ENCODE peak calls at places on chromosomes 5 and 9, in eight cellular contexts. One of them, this sample, is unnamed.

GRCh38 chr5:102570747-102571146 is 71.9 kb upstream of the SLCO6A1 start:
- DNase-seq in heart left ventricle: no peak
- DNase-seq in AG04450: no peak
- DNase-seq in tibial artery: no peak
- DNase-seq in hepatocyte: no peak
- DNase-seq in caudate nucleus: no peak
- DNase-seq in right cardiac atrium: no peak
- DNase-seq in upper lobe of right lung: no peak
- DNase-seq in this sample: no peak

GRCh38 chr5:174317261-174317894 is 271.9 kb downstream of the NSG2 start:
- DNase-seq in right cardiac atrium: no peak
- DNase-seq in hepatocyte: peak; percentile 80
- DNase-seq in tibial artery: no peak
- DNase-seq in caudate nucleus: peak; percentile 50
- DNase-seq in heart left ventricle: peak; percentile 46
- DNase-seq in upper lobe of right lung: peak; percentile 59
- DNase-seq in AG04450: no peak
- DNase-seq in this sample: no peak

GRCh38 chr5:82991678-82992323 is 85.4 kb downstream of the TMEM167A start:
- DNase-seq in hepatocyte: no peak
- DNase-seq in tibial artery: no peak
- DNase-seq in caudate nucleus: no peak
- DNase-seq in heart left ventricle: no peak
- DNase-seq in AG04450: no peak
- DNase-seq in right cardiac atrium: no peak
- DNase-seq in upper lobe of right lung: no peak
- DNase-seq in this sample: no peak

GRCh38 chr5:10157085-10157669 is 92.5 kb downstream of the ATPSCKMT start:
- DNase-seq in AG04450: no peak
- DNase-seq in caudate nucleus: no peak
- DNase-seq in right cardiac atrium: no peak
- DNase-seq in hepatocyte: no peak
- DNase-seq in heart left ventricle: no peak
- DNase-seq in tibial artery: no peak
- DNase-seq in upper lobe of right lung: no peak
- DNase-seq in this sample: no peak

GRCh38 chr9:97293207-97293721 is 14.2 kb upstream of the CCDC180 start:
- DNase-seq in tibial artery: peak; percentile 41
- DNase-seq in AG04450: no peak
- DNase-seq in right cardiac atrium: peak; percentile 59
- DNase-seq in heart left ventricle: peak; percentile 78
- DNase-seq in hepatocyte: no peak
- DNase-seq in caudate nucleus: no peak
- DNase-seq in upper lobe of right lung: no peak
- DNase-seq in this sample: peak; percentile 47

GRCh38 chr5:170390472-170390871 is 1.3 kb upstream of the KCNMB1 start:
- DNase-seq in hepatocyte: no peak
- DNase-seq in upper lobe of right lung: no peak
- DNase-seq in heart left ventricle: no peak
- DNase-seq in tibial artery: no peak
- DNase-seq in caudate nucleus: no peak
- DNase-seq in AG04450: no peak
- DNase-seq in right cardiac atrium: no peak
- DNase-seq in this sample: no peak

GRCh38 chr9:14797442-14797841 is 74.9 kb upstream of the CER1 start:
- DNase-seq in heart left ventricle: no peak
- DNase-seq in tibial artery: no peak
- DNase-seq in upper lobe of right lung: no peak
- DNase-seq in caudate nucleus: no peak
- DNase-seq in hepatocyte: no peak
- DNase-seq in right cardiac atrium: no peak
- DNase-seq in AG04450: no peak
- DNase-seq in this sample: no peak

GRCh38 chr5:28850320-28850921 is 1812.0 kb upstream of the CDH9 start:
- DNase-seq in AG04450: no peak
- DNase-seq in heart left ventricle: no peak
- DNase-seq in hepatocyte: no peak
- DNase-seq in upper lobe of right lung: no peak
- DNase-seq in caudate nucleus: no peak
- DNase-seq in tibial artery: no peak
- DNase-seq in right cardiac atrium: no peak
- DNase-seq in this sample: no peak

GRCh38 chr9:16136961-16137360 is 584.1 kb downstream of the CCDC171 start:
- DNase-seq in caudate nucleus: no peak
- DNase-seq in upper lobe of right lung: no peak
- DNase-seq in heart left ventricle: peak; percentile 73
- DNase-seq in AG04450: no peak
- DNase-seq in tibial artery: peak; percentile 54
- DNase-seq in right cardiac atrium: peak; percentile 26
- DNase-seq in hepatocyte: no peak
- DNase-seq in this sample: peak; percentile 64

GRCh38 chr9:121738969-121739368 is 87.5 kb downstream of the DAB2IP start:
- DNase-seq in upper lobe of right lung: no peak
- DNase-seq in tibial artery: peak; percentile 51
- DNase-seq in caudate nucleus: no peak
- DNase-seq in right cardiac atrium: no peak
- DNase-seq in heart left ventricle: no peak
- DNase-seq in AG04450: peak; percentile 21
- DNase-seq in hepatocyte: no peak
- DNase-seq in this sample: no peak

GRCh38 chr9:126914458-126915280 is at the start of gene RALGPS1:
- DNase-seq in caudate nucleus: peak; percentile 96
- DNase-seq in upper lobe of right lung: peak; percentile 98
- DNase-seq in right cardiac atrium: peak; percentile 97
- DNase-seq in AG04450: peak; percentile 91
- DNase-seq in heart left ventricle: peak; percentile 98
- DNase-seq in hepatocyte: peak; percentile 98
- DNase-seq in tibial artery: peak; percentile 94
- DNase-seq in this sample: peak; percentile 88
- H3K27ac ChIP-seq in caudate nucleus: peak within 1 kb of the TSS; percentile 83
- H3K27ac ChIP-seq in upper lobe of right lung: no peak within 1 kb of the TSS
- H3K27ac ChIP-seq in right cardiac atrium: peak within 1 kb of the TSS; percentile 72
- H3K27ac ChIP-seq in AG04450: no peak within 1 kb of the TSS
- H3K27ac ChIP-seq in heart left ventricle: peak within 1 kb of the TSS; percentile 83
- H3K27ac ChIP-seq in hepatocyte: peak within 1 kb of the TSS; percentile 91
- H3K27ac ChIP-seq in tibial artery: peak within 1 kb of the TSS; percentile 50
- H3K27ac ChIP-seq in this sample: peak within 1 kb of the TSS; percentile 83

GRCh38 chr5:122937914-122938313 is 92.5 kb downstream of the SNX24 start:
- DNase-seq in tibial artery: peak; percentile 68
- DNase-seq in AG04450: no peak
- DNase-seq in hepatocyte: no peak
- DNase-seq in upper lobe of right lung: no peak
- DNase-seq in right cardiac atrium: peak; percentile 53
- DNase-seq in caudate nucleus: peak; percentile 1
- DNase-seq in heart left ventricle: peak; percentile 79
- DNase-seq in this sample: peak; percentile 47

GRCh38 chr5:122929980-122930379 is 84.6 kb downstream of the SNX24 start:
- DNase-seq in right cardiac atrium: no peak
- DNase-seq in heart left ventricle: no peak
- DNase-seq in hepatocyte: no peak
- DNase-seq in tibial artery: no peak
- DNase-seq in caudate nucleus: no peak
- DNase-seq in AG04450: no peak
- DNase-seq in upper lobe of right lung: no peak
- DNase-seq in this sample: no peak

GRCh38 chr5:122929001-122929400 is 83.6 kb downstream of the SNX24 start:
- DNase-seq in caudate nucleus: no peak
- DNase-seq in AG04450: no peak
- DNase-seq in upper lobe of right lung: no peak
- DNase-seq in hepatocyte: no peak
- DNase-seq in right cardiac atrium: no peak
- DNase-seq in tibial artery: no peak
- DNase-seq in heart left ventricle: no peak
- DNase-seq in this sample: no peak

DNA sequence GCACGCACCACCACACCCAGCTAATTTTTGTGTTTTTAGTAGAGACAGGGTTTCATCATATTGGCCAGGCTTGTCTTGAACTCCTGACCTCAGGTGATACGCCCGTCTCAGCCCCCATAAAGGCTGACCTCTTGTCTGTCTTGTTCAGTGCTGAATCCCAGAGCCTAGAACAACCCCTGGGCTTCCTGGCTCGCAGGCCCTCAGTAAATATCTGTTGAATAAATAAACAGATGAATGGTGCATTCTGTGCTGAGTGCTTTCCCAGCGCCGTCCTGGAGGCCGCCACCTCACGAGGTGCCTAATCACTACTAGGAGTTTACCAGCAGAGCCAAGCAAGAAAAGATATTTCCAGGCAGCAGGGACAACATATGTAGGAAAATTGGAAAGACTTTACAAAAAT is 88.5 kb downstream of the SNX24 start:
- DNase-seq in right cardiac atrium: no peak
- DNase-seq in hepatocyte: no peak
- DNase-seq in caudate nucleus: no peak
- DNase-seq in AG04450: no peak
- DNase-seq in upper lobe of right lung: no peak
- DNase-seq in heart left ventricle: no peak
- DNase-seq in tibial artery: no peak
- DNase-seq in this sample: no peak
- H3K27ac ChIP-seq in right cardiac atrium: no peak overlapping the region
- H3K27ac ChIP-seq in hepatocyte: no peak overlapping the region
- H3K27ac ChIP-seq in caudate nucleus: no peak overlapping the region
- H3K27ac ChIP-seq in AG04450: no peak overlapping the region
- H3K27ac ChIP-seq in upper lobe of right lung: no peak overlapping the region
- H3K27ac ChIP-seq in heart left ventricle: no peak overlapping the region
- H3K27ac ChIP-seq in tibial artery: no peak overlapping the region
- H3K27ac ChIP-seq in this sample: no peak overlapping the region

DNA sequence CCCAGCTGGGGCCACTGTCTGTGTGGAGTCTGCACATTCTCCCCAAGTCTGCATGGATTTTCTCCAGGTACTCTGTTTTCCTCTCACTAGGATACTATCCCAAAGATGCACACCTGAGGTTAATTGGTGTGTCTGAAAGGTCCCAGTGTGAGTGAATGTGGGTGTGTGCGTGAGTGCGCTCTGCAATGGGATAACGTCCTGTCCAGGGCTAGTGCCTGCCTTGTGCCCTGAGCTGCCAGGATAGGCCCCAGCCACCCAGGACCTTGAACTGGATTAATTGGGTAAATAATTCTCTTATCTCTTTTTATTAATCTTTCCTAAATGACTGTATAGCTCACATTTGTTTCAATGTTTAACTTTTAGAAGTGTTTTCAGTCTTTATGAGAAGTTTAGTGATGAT is 11.5 kb upstream of the PANK3 start:
- DNase-seq in right cardiac atrium: no peak
- DNase-seq in AG04450: no peak
- DNase-seq in caudate nucleus: no peak
- DNase-seq in tibial artery: no peak
- DNase-seq in hepatocyte: no peak
- DNase-seq in upper lobe of right lung: no peak
- DNase-seq in heart left ventricle: no peak
- DNase-seq in this sample: no peak
- H3K27ac ChIP-seq in right cardiac atrium: no peak overlapping the region
- H3K27ac ChIP-seq in AG04450: no peak overlapping the region
- H3K27ac ChIP-seq in caudate nucleus: no peak overlapping the region
- H3K27ac ChIP-seq in tibial artery: no peak overlapping the region
- H3K27ac ChIP-seq in hepatocyte: peak overlapping the region; percentile 63
- H3K27ac ChIP-seq in upper lobe of right lung: no peak overlapping the region
- H3K27ac ChIP-seq in heart left ventricle: no peak overlapping the region
- H3K27ac ChIP-seq in this sample: no peak overlapping the region

GRCh38 chr5:150052326-150053230 is 33.8 kb downstream of the CSF1R start:
- DNase-seq in heart left ventricle: no peak
- DNase-seq in hepatocyte: no peak
- DNase-seq in tibial artery: no peak
- DNase-seq in AG04450: no peak
- DNase-seq in caudate nucleus: no peak
- DNase-seq in right cardiac atrium: no peak
- DNase-seq in upper lobe of right lung: no peak
- DNase-seq in this sample: no peak

GRCh38 chr5:150054569-150054968 is 31.8 kb downstream of the CSF1R start:
- DNase-seq in right cardiac atrium: no peak
- DNase-seq in AG04450: no peak
- DNase-seq in caudate nucleus: no peak
- DNase-seq in hepatocyte: no peak
- DNase-seq in upper lobe of right lung: no peak
- DNase-seq in heart left ventricle: no peak
- DNase-seq in tibial artery: no peak
- DNase-seq in this sample: no peak

GRCh38 chr5:150053231-150053626 is 33.1 kb downstream of the CSF1R start:
- DNase-seq in hepatocyte: no peak
- DNase-seq in tibial artery: no peak
- DNase-seq in AG04450: no peak
- DNase-seq in upper lobe of right lung: no peak
- DNase-seq in caudate nucleus: no peak
- DNase-seq in heart left ventricle: no peak
- DNase-seq in right cardiac atrium: no peak
- DNase-seq in this sample: no peak

GRCh38 chr5:150055707-150056443 is 30.5 kb downstream of the CSF1R start:
- DNase-seq in caudate nucleus: no peak
- DNase-seq in heart left ventricle: no peak
- DNase-seq in tibial artery: no peak
- DNase-seq in upper lobe of right lung: no peak
- DNase-seq in hepatocyte: no peak
- DNase-seq in AG04450: no peak
- DNase-seq in right cardiac atrium: no peak
- DNase-seq in this sample: no peak

DNA sequence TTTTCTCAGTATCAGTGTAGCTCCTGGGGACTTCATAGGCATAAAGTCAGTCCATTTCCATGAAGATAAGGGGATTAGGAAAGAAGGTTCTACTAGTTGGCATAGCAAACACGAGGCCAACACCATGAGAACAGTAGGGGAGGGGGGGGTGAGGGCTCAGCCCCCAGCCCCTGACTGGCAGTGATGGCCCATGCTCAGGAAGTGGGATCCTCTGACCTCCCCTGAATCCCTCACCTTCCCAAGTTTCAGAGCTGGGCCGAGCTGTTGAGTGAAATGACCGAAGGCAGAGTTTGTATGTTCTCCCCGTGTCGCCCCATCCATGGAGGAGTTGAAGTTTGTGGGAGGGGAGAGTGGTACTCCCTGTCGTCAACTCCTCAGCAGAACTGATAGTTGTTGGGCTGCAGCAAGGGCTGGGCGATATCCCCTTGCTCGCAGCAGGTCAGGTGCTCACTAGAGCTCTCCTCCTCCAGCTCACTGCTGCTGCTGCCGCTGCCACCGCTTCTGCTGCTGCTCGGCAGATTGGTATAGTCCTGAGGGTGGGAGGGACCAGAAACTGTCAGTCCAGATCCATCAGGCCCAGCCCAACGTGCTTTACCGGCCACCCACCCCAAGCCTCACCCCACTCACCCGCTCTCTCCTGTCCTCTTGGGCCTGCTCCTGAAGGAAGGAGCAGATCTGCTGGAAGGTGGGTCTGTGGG is 32.5 kb downstream of the CSF1R start:
- DNase-seq in tibial artery: no peak
- DNase-seq in upper lobe of right lung: no peak
- DNase-seq in hepatocyte: no peak
- DNase-seq in heart left ventricle: no peak
- DNase-seq in right cardiac atrium: no peak
- DNase-seq in caudate nucleus: no peak
- DNase-seq in AG04450: no peak
- DNase-seq in this sample: no peak
- H3K27ac ChIP-seq in tibial artery: no peak overlapping the region
- H3K27ac ChIP-seq in upper lobe of right lung: no peak overlapping the region
- H3K27ac ChIP-seq in hepatocyte: no peak overlapping the region
- H3K27ac ChIP-seq in heart left ventricle: no peak overlapping the region
- H3K27ac ChIP-seq in right cardiac atrium: no peak overlapping the region
- H3K27ac ChIP-seq in caudate nucleus: no peak overlapping the region
- H3K27ac ChIP-seq in AG04450: peak overlapping the region; percentile 11
- H3K27ac ChIP-seq in this sample: peak overlapping the region; percentile 24

This sample was measured in tibial nerve.